ENCODE peak calls at places on chromosomes 2 and 18, in ten cellular contexts. One of them, this sample, is unnamed.

GRCh38 chr18:37361223-37362157 is 204.1 kb downstream of the CELF4 start:
- DNase-seq in cerebellum: no peak
- DNase-seq in stomach: no peak
- DNase-seq in GM03348: no peak
- DNase-seq in T follicular helper cell: no peak
- DNase-seq in WERI-Rb-1: no peak
- DNase-seq in activated naive CD8-positive, alpha-beta T cell treated with anti-CD3 and anti-CD28 coated beads, Interleukin-2, amount 50 U/mL, for 24 hours: no peak
- DNase-seq in iris pigment epithelial cell: no peak
- DNase-seq in stimulated activated CD8-positive, alpha-beta memory T cell treated with anti-CD3 and anti-CD28 coated beads, Interleukin-15, amount 100 ng/mL, for 1 hour: no peak
- DNase-seq in activated T-cell treated with anti-CD3 and anti-CD28 coated beads, Interleukin-2, amount 50 U/mL, for 1 hour: no peak
- DNase-seq in this sample: no peak

GRCh38 chr2:217705461-217705860 is 297.3 kb downstream of the TNS1 start:
- DNase-seq in activated T-cell treated with anti-CD3 and anti-CD28 coated beads, Interleukin-2, amount 50 U/mL, for 1 hour: no peak
- DNase-seq in T follicular helper cell: no peak
- DNase-seq in GM03348: no peak
- DNase-seq in activated naive CD8-positive, alpha-beta T cell treated with anti-CD3 and anti-CD28 coated beads, Interleukin-2, amount 50 U/mL, for 24 hours: no peak
- DNase-seq in WERI-Rb-1: no peak
- DNase-seq in stomach: no peak
- DNase-seq in stimulated activated CD8-positive, alpha-beta memory T cell treated with anti-CD3 and anti-CD28 coated beads, Interleukin-15, amount 100 ng/mL, for 1 hour: no peak
- DNase-seq in iris pigment epithelial cell: no peak
- DNase-seq in cerebellum: no peak
- DNase-seq in this sample: peak; percentile 62

GRCh38 chr2:238120463-238121298 is 17.8 kb upstream of the KLHL30 start:
- DNase-seq in activated T-cell treated with anti-CD3 and anti-CD28 coated beads, Interleukin-2, amount 50 U/mL, for 1 hour: no peak
- DNase-seq in T follicular helper cell: no peak
- DNase-seq in WERI-Rb-1: no peak
- DNase-seq in iris pigment epithelial cell: no peak
- DNase-seq in GM03348: no peak
- DNase-seq in cerebellum: no peak
- DNase-seq in activated naive CD8-positive, alpha-beta T cell treated with anti-CD3 and anti-CD28 coated beads, Interleukin-2, amount 50 U/mL, for 24 hours: no peak
- DNase-seq in stomach: no peak
- DNase-seq in stimulated activated CD8-positive, alpha-beta memory T cell treated with anti-CD3 and anti-CD28 coated beads, Interleukin-15, amount 100 ng/mL, for 1 hour: no peak
- DNase-seq in this sample: no peak

GRCh38 chr2:85307527-85307897 is 20.3 kb downstream of the TGOLN2 start:
- DNase-seq in activated T-cell treated with anti-CD3 and anti-CD28 coated beads, Interleukin-2, amount 50 U/mL, for 1 hour: no peak
- DNase-seq in cerebellum: no peak
- DNase-seq in activated naive CD8-positive, alpha-beta T cell treated with anti-CD3 and anti-CD28 coated beads, Interleukin-2, amount 50 U/mL, for 24 hours: no peak
- DNase-seq in iris pigment epithelial cell: no peak
- DNase-seq in stomach: no peak
- DNase-seq in stimulated activated CD8-positive, alpha-beta memory T cell treated with anti-CD3 and anti-CD28 coated beads, Interleukin-15, amount 100 ng/mL, for 1 hour: no peak
- DNase-seq in GM03348: no peak
- DNase-seq in WERI-Rb-1: no peak
- DNase-seq in T follicular helper cell: no peak
- DNase-seq in this sample: no peak

GRCh38 chr2:126981476-126981875 is 82.8 kb downstream of the TEX51 start:
- DNase-seq in GM03348: no peak
- DNase-seq in activated naive CD8-positive, alpha-beta T cell treated with anti-CD3 and anti-CD28 coated beads, Interleukin-2, amount 50 U/mL, for 24 hours: no peak
- DNase-seq in T follicular helper cell: no peak
- DNase-seq in activated T-cell treated with anti-CD3 and anti-CD28 coated beads, Interleukin-2, amount 50 U/mL, for 1 hour: no peak
- DNase-seq in cerebellum: no peak
- DNase-seq in stomach: no peak
- DNase-seq in iris pigment epithelial cell: peak; percentile 15
- DNase-seq in stimulated activated CD8-positive, alpha-beta memory T cell treated with anti-CD3 and anti-CD28 coated beads, Interleukin-15, amount 100 ng/mL, for 1 hour: no peak
- DNase-seq in WERI-Rb-1: no peak
- DNase-seq in this sample: no peak

GRCh38 chr18:70299393-70299792 is 10.5 kb downstream of the SOCS6 start:
- DNase-seq in GM03348: no peak
- DNase-seq in T follicular helper cell: no peak
- DNase-seq in iris pigment epithelial cell: no peak
- DNase-seq in cerebellum: no peak
- DNase-seq in activated T-cell treated with anti-CD3 and anti-CD28 coated beads, Interleukin-2, amount 50 U/mL, for 1 hour: no peak
- DNase-seq in stimulated activated CD8-positive, alpha-beta memory T cell treated with anti-CD3 and anti-CD28 coated beads, Interleukin-15, amount 100 ng/mL, for 1 hour: no peak
- DNase-seq in stomach: no peak
- DNase-seq in activated naive CD8-positive, alpha-beta T cell treated with anti-CD3 and anti-CD28 coated beads, Interleukin-2, amount 50 U/mL, for 24 hours: no peak
- DNase-seq in WERI-Rb-1: no peak
- DNase-seq in this sample: no peak

GRCh38 chr2:41737888-41738287 is 309.9 kb upstream of the PKDCC start:
- DNase-seq in activated T-cell treated with anti-CD3 and anti-CD28 coated beads, Interleukin-2, amount 50 U/mL, for 1 hour: no peak
- DNase-seq in stomach: no peak
- DNase-seq in stimulated activated CD8-positive, alpha-beta memory T cell treated with anti-CD3 and anti-CD28 coated beads, Interleukin-15, amount 100 ng/mL, for 1 hour: no peak
- DNase-seq in activated naive CD8-positive, alpha-beta T cell treated with anti-CD3 and anti-CD28 coated beads, Interleukin-2, amount 50 U/mL, for 24 hours: no peak
- DNase-seq in cerebellum: no peak
- DNase-seq in iris pigment epithelial cell: no peak
- DNase-seq in GM03348: peak; percentile 20
- DNase-seq in WERI-Rb-1: no peak
- DNase-seq in T follicular helper cell: no peak
- DNase-seq in this sample: no peak

GRCh38 chr2:240557808-240558207 is at the start of gene ANKMY1:
- DNase-seq in T follicular helper cell: peak; percentile 48
- DNase-seq in stomach: peak; percentile 70
- DNase-seq in iris pigment epithelial cell: peak; percentile 80
- DNase-seq in stimulated activated CD8-positive, alpha-beta memory T cell treated with anti-CD3 and anti-CD28 coated beads, Interleukin-15, amount 100 ng/mL, for 1 hour: no peak
- DNase-seq in GM03348: peak; percentile 96
- DNase-seq in activated T-cell treated with anti-CD3 and anti-CD28 coated beads, Interleukin-2, amount 50 U/mL, for 1 hour: peak; percentile 73
- DNase-seq in activated naive CD8-positive, alpha-beta T cell treated with anti-CD3 and anti-CD28 coated beads, Interleukin-2, amount 50 U/mL, for 24 hours: peak; percentile 81
- DNase-seq in cerebellum: peak; percentile 68
- DNase-seq in WERI-Rb-1: peak; percentile 10
- DNase-seq in this sample: peak; percentile 78

GRCh38 chr18:45370190-45371010 is 244.9 kb upstream of the SLC14A2 start:
- DNase-seq in WERI-Rb-1: no peak
- DNase-seq in T follicular helper cell: no peak
- DNase-seq in stomach: no peak
- DNase-seq in stimulated activated CD8-positive, alpha-beta memory T cell treated with anti-CD3 and anti-CD28 coated beads, Interleukin-15, amount 100 ng/mL, for 1 hour: no peak
- DNase-seq in iris pigment epithelial cell: peak; percentile 3
- DNase-seq in activated T-cell treated with anti-CD3 and anti-CD28 coated beads, Interleukin-2, amount 50 U/mL, for 1 hour: no peak
- DNase-seq in activated naive CD8-positive, alpha-beta T cell treated with anti-CD3 and anti-CD28 coated beads, Interleukin-2, amount 50 U/mL, for 24 hours: no peak
- DNase-seq in GM03348: no peak
- DNase-seq in cerebellum: no peak
- DNase-seq in this sample: no peak

GRCh38 chr2:203579131-203579643 is 44.1 kb upstream of the RAPH1 start:
- DNase-seq in stomach: peak; percentile 78
- DNase-seq in WERI-Rb-1: no peak
- DNase-seq in iris pigment epithelial cell: peak; percentile 92
- DNase-seq in T follicular helper cell: no peak
- DNase-seq in cerebellum: no peak
- DNase-seq in stimulated activated CD8-positive, alpha-beta memory T cell treated with anti-CD3 and anti-CD28 coated beads, Interleukin-15, amount 100 ng/mL, for 1 hour: no peak
- DNase-seq in activated naive CD8-positive, alpha-beta T cell treated with anti-CD3 and anti-CD28 coated beads, Interleukin-2, amount 50 U/mL, for 24 hours: peak; percentile 6
- DNase-seq in GM03348: peak; percentile 42
- DNase-seq in activated T-cell treated with anti-CD3 and anti-CD28 coated beads, Interleukin-2, amount 50 U/mL, for 1 hour: no peak
- DNase-seq in this sample: peak; percentile 93

GRCh38 chr18:36120297-36120696 is 8.8 kb downstream of the SLC39A6 start:
- DNase-seq in T follicular helper cell: no peak
- DNase-seq in stimulated activated CD8-positive, alpha-beta memory T cell treated with anti-CD3 and anti-CD28 coated beads, Interleukin-15, amount 100 ng/mL, for 1 hour: no peak
- DNase-seq in cerebellum: no peak
- DNase-seq in stomach: no peak
- DNase-seq in iris pigment epithelial cell: no peak
- DNase-seq in WERI-Rb-1: no peak
- DNase-seq in activated T-cell treated with anti-CD3 and anti-CD28 coated beads, Interleukin-2, amount 50 U/mL, for 1 hour: no peak
- DNase-seq in activated naive CD8-positive, alpha-beta T cell treated with anti-CD3 and anti-CD28 coated beads, Interleukin-2, amount 50 U/mL, for 24 hours: no peak
- DNase-seq in GM03348: no peak
- DNase-seq in this sample: no peak

GRCh38 chr2:210997373-210997772 is 441.0 kb downstream of the CPS1 start:
- DNase-seq in GM03348: no peak
- DNase-seq in cerebellum: no peak
- DNase-seq in iris pigment epithelial cell: peak; percentile 29
- DNase-seq in activated T-cell treated with anti-CD3 and anti-CD28 coated beads, Interleukin-2, amount 50 U/mL, for 1 hour: no peak
- DNase-seq in stomach: no peak
- DNase-seq in stimulated activated CD8-positive, alpha-beta memory T cell treated with anti-CD3 and anti-CD28 coated beads, Interleukin-15, amount 100 ng/mL, for 1 hour: no peak
- DNase-seq in activated naive CD8-positive, alpha-beta T cell treated with anti-CD3 and anti-CD28 coated beads, Interleukin-2, amount 50 U/mL, for 24 hours: no peak
- DNase-seq in T follicular helper cell: no peak
- DNase-seq in WERI-Rb-1: no peak
- DNase-seq in this sample: no peak

GRCh38 chr2:141641462-141641861 is 489.4 kb downstream of the LRP1B start:
- DNase-seq in activated naive CD8-positive, alpha-beta T cell treated with anti-CD3 and anti-CD28 coated beads, Interleukin-2, amount 50 U/mL, for 24 hours: no peak
- DNase-seq in stimulated activated CD8-positive, alpha-beta memory T cell treated with anti-CD3 and anti-CD28 coated beads, Interleukin-15, amount 100 ng/mL, for 1 hour: no peak
- DNase-seq in iris pigment epithelial cell: peak; percentile 34
- DNase-seq in stomach: no peak
- DNase-seq in T follicular helper cell: no peak
- DNase-seq in activated T-cell treated with anti-CD3 and anti-CD28 coated beads, Interleukin-2, amount 50 U/mL, for 1 hour: no peak
- DNase-seq in GM03348: no peak
- DNase-seq in cerebellum: no peak
- DNase-seq in WERI-Rb-1: no peak
- DNase-seq in this sample: peak; percentile 33

GRCh38 chr2:126644630-126645191 is 11.2 kb upstream of the GYPC start:
- DNase-seq in activated naive CD8-positive, alpha-beta T cell treated with anti-CD3 and anti-CD28 coated beads, Interleukin-2, amount 50 U/mL, for 24 hours: no peak
- DNase-seq in stimulated activated CD8-positive, alpha-beta memory T cell treated with anti-CD3 and anti-CD28 coated beads, Interleukin-15, amount 100 ng/mL, for 1 hour: no peak
- DNase-seq in iris pigment epithelial cell: no peak
- DNase-seq in stomach: no peak
- DNase-seq in activated T-cell treated with anti-CD3 and anti-CD28 coated beads, Interleukin-2, amount 50 U/mL, for 1 hour: no peak
- DNase-seq in T follicular helper cell: no peak
- DNase-seq in GM03348: no peak
- DNase-seq in WERI-Rb-1: no peak
- DNase-seq in cerebellum: no peak
- DNase-seq in this sample: no peak

GRCh38 chr2:14675489-14675888 is 43.0 kb downstream of the LRATD1 start:
- DNase-seq in iris pigment epithelial cell: no peak
- DNase-seq in activated naive CD8-positive, alpha-beta T cell treated with anti-CD3 and anti-CD28 coated beads, Interleukin-2, amount 50 U/mL, for 24 hours: no peak
- DNase-seq in cerebellum: no peak
- DNase-seq in stomach: no peak
- DNase-seq in GM03348: no peak
- DNase-seq in stimulated activated CD8-positive, alpha-beta memory T cell treated with anti-CD3 and anti-CD28 coated beads, Interleukin-15, amount 100 ng/mL, for 1 hour: no peak
- DNase-seq in WERI-Rb-1: peak; percentile 62
- DNase-seq in T follicular helper cell: no peak
- DNase-seq in activated T-cell treated with anti-CD3 and anti-CD28 coated beads, Interleukin-2, amount 50 U/mL, for 1 hour: no peak
- DNase-seq in this sample: no peak